ENCODE peak calls at places on chromosomes 2 and 18, in six cellular contexts. One of them, this sample, is unnamed. For H3K4me1, the result is how much of the 10 kb centered on the place peaks cover.

GRCh38 chr2:171180229-171180937 is 19.7 kb upstream of the TLK1 start:
- DNase-seq in prostate gland: no peak
- DNase-seq in HepG2: no peak
- DNase-seq in A549: no peak
- DNase-seq in adrenal gland: no peak
- DNase-seq in transverse colon: no peak
- DNase-seq in this sample: no peak

GRCh38 chr18:71250191-71250590 is 961.3 kb downstream of the SOCS6 start:
- DNase-seq in transverse colon: no peak
- DNase-seq in HepG2: no peak
- DNase-seq in prostate gland: no peak
- DNase-seq in A549: no peak
- DNase-seq in adrenal gland: no peak
- DNase-seq in this sample: no peak

GRCh38 chr2:227870710-227871374 is 589 bp upstream of the DAW1 start:
- DNase-seq in prostate gland: no peak
- DNase-seq in A549: peak
- DNase-seq in transverse colon: no peak
- DNase-seq in adrenal gland: no peak
- DNase-seq in HepG2: no peak
- DNase-seq in this sample: no peak

GRCh38 chr2:177772529-177772928 is 300.0 kb downstream of the PDE11A start:
- DNase-seq in HepG2: peak
- DNase-seq in A549: no peak
- DNase-seq in adrenal gland: no peak
- DNase-seq in transverse colon: no peak
- DNase-seq in prostate gland: no peak
- DNase-seq in this sample: no peak

GRCh38 chr2:175111200-175111657 is 56.8 kb downstream of the ATF2 start:
- DNase-seq in A549: peak
- DNase-seq in adrenal gland: no peak
- DNase-seq in HepG2: peak
- DNase-seq in prostate gland: no peak
- DNase-seq in transverse colon: no peak
- DNase-seq in this sample: no peak

GRCh38 chr18:75201936-75202335 is 7.0 kb downstream of the PTGR3 start:
- DNase-seq in adrenal gland: no peak
- DNase-seq in transverse colon: no peak
- DNase-seq in A549: no peak
- DNase-seq in prostate gland: no peak
- DNase-seq in HepG2: no peak
- DNase-seq in this sample: peak

GRCh38 chr2:165293439-165294420 is 54.5 kb downstream of the SCN2A start:
- DNase-seq in A549: peak
- DNase-seq in transverse colon: peak
- DNase-seq in adrenal gland: peak
- DNase-seq in prostate gland: peak
- DNase-seq in HepG2: peak
- DNase-seq in this sample: peak

GRCh38 chr18:629303-630150 is 27.9 kb upstream of the TYMS start:
- DNase-seq in A549: peak
- DNase-seq in adrenal gland: no peak
- DNase-seq in transverse colon: no peak
- DNase-seq in HepG2: no peak
- DNase-seq in prostate gland: no peak
- DNase-seq in this sample: no peak

GRCh38 chr2:10208736-10209135 is 86.2 kb downstream of the RRM2 start:
- DNase-seq in adrenal gland: no peak
- DNase-seq in A549: no peak
- DNase-seq in HepG2: no peak
- DNase-seq in prostate gland: no peak
- DNase-seq in transverse colon: no peak
- DNase-seq in this sample: no peak

GRCh38 chr18:45566025-45566740 is 49.1 kb upstream of the SLC14A2 start:
- DNase-seq in adrenal gland: peak
- DNase-seq in HepG2: no peak
- DNase-seq in prostate gland: no peak
- DNase-seq in transverse colon: no peak
- DNase-seq in A549: no peak
- DNase-seq in this sample: peak

GRCh38 chr2:23480991-23481797 is 96.2 kb downstream of the KLHL29 start:
- DNase-seq in prostate gland: no peak
- DNase-seq in A549: peak
- DNase-seq in transverse colon: no peak
- DNase-seq in adrenal gland: no peak
- DNase-seq in HepG2: peak
- DNase-seq in this sample: peak

GRCh38 chr2:127857494-127857818 is 499 bp downstream of the POLR2D start:
- DNase-seq in A549: peak
- DNase-seq in transverse colon: no peak
- DNase-seq in HepG2: no peak
- DNase-seq in adrenal gland: no peak
- DNase-seq in prostate gland: no peak
- DNase-seq in this sample: peak

GRCh38 chr18:40249390-40250080 is 1705.5 kb upstream of the PIK3C3 start:
- DNase-seq in adrenal gland: no peak
- DNase-seq in A549: no peak
- DNase-seq in prostate gland: no peak
- DNase-seq in HepG2: no peak
- DNase-seq in transverse colon: no peak
- DNase-seq in this sample: no peak

GRCh38 chr2:199973703-199974102 is 18.3 kb downstream of the MAIP1 start:
- DNase-seq in A549: peak
- DNase-seq in adrenal gland: no peak
- DNase-seq in HepG2: peak
- DNase-seq in prostate gland: no peak
- DNase-seq in transverse colon: no peak
- DNase-seq in this sample: no peak

GRCh38 chr2:1590611-1591460 is 153.5 kb downstream of the PXDN start:
- DNase-seq in transverse colon: no peak
- DNase-seq in prostate gland: no peak
- DNase-seq in HepG2: no peak
- DNase-seq in A549: no peak
- DNase-seq in adrenal gland: no peak
- DNase-seq in this sample: no peak

GRCh38 chr2:45669109-45669508 is 17.6 kb downstream of the PRKCE start:
- DNase-seq in prostate gland: no peak
- DNase-seq in HepG2: no peak
- DNase-seq in adrenal gland: no peak
- DNase-seq in A549: no peak
- DNase-seq in transverse colon: no peak
- DNase-seq in this sample: no peak

GRCh38 chr2:160674076-160674630 is 180.5 kb upstream of the RBMS1 start:
- DNase-seq in transverse colon: no peak
- DNase-seq in HepG2: no peak
- DNase-seq in A549: no peak
- DNase-seq in adrenal gland: no peak
- DNase-seq in prostate gland: no peak
- DNase-seq in this sample: no peak

GRCh38 chr2:138898855-138899254 is 118.7 kb upstream of the NXPH2 start:
- DNase-seq in prostate gland: no peak
- DNase-seq in HepG2: no peak
- DNase-seq in A549: no peak
- DNase-seq in transverse colon: no peak
- DNase-seq in adrenal gland: no peak
- DNase-seq in this sample: no peak

GRCh38 chr2:17273066-17273465 is 245.2 kb downstream of the RAD51AP2 start:
- DNase-seq in adrenal gland: no peak
- DNase-seq in transverse colon: no peak
- DNase-seq in prostate gland: no peak
- DNase-seq in A549: no peak
- DNase-seq in HepG2: no peak
- DNase-seq in this sample: no peak

GRCh38 chr18:23494992-23495391 is 8.3 kb upstream of the RMC1 start:
- DNase-seq in prostate gland: no peak
- DNase-seq in adrenal gland: no peak
- DNase-seq in A549: no peak
- DNase-seq in transverse colon: no peak
- DNase-seq in HepG2: no peak
- DNase-seq in this sample: no peak

GRCh38 chr2:196293751-196294486 is 122.5 kb upstream of the STK17B start:
- DNase-seq in adrenal gland: no peak
- DNase-seq in HepG2: no peak
- DNase-seq in prostate gland: no peak
- DNase-seq in A549: peak
- DNase-seq in transverse colon: no peak
- DNase-seq in this sample: no peak

DNA sequence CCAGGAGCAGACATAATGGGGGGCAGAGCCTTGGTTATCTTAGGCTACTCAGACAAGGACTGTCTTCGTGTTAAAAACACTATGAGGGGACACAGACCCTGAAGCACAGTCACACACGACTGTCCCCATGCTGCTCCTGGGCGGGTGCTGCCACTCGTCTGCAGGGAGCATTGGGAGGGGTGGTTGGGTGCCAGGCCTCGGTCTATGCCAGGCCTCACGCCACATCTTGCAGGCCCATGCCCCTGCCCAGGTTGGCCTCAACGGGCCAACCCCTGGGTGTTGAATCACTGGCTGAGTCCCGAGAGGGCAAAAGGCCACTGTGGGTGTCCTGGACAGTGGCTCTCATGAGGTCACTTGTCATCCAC is 97.9 kb downstream of the USP40 start:
- DNase-seq in adrenal gland: no peak
- DNase-seq in A549: no peak
- DNase-seq in HepG2: no peak
- DNase-seq in transverse colon: no peak
- DNase-seq in prostate gland: no peak
- DNase-seq in this sample: no peak
- TF ChIP-seq POLR2A in adrenal gland: no peak
- TF ChIP-seq POLR2A in A549: no peak
- TF ChIP-seq POLR2A in HepG2: no peak
- TF ChIP-seq POLR2A in transverse colon: no peak
- TF ChIP-seq POLR2A in prostate gland: no peak
- TF ChIP-seq POLR2A in this sample: no peak

GRCh38 chr2:19736191-19736831 is 165.5 kb downstream of the TTC32 start:
- DNase-seq in adrenal gland: no peak
- DNase-seq in A549: no peak
- DNase-seq in prostate gland: no peak
- DNase-seq in transverse colon: no peak
- DNase-seq in HepG2: no peak
- DNase-seq in this sample: no peak

GRCh38 chr2:19743641-19744040 is 158.1 kb downstream of the TTC32 start:
- DNase-seq in HepG2: no peak
- DNase-seq in prostate gland: no peak
- DNase-seq in transverse colon: no peak
- DNase-seq in adrenal gland: no peak
- DNase-seq in A549: no peak
- DNase-seq in this sample: no peak

GRCh38 chr2:19738707-19739106 is 163.1 kb downstream of the TTC32 start:
- DNase-seq in HepG2: no peak
- DNase-seq in transverse colon: peak
- DNase-seq in A549: no peak
- DNase-seq in prostate gland: no peak
- DNase-seq in adrenal gland: peak
- DNase-seq in this sample: peak

GRCh38 chr2:19744456-19744855 is 157.3 kb downstream of the TTC32 start:
- DNase-seq in adrenal gland: peak
- DNase-seq in HepG2: no peak
- DNase-seq in A549: no peak
- DNase-seq in prostate gland: no peak
- DNase-seq in transverse colon: no peak
- DNase-seq in this sample: no peak

DNA sequence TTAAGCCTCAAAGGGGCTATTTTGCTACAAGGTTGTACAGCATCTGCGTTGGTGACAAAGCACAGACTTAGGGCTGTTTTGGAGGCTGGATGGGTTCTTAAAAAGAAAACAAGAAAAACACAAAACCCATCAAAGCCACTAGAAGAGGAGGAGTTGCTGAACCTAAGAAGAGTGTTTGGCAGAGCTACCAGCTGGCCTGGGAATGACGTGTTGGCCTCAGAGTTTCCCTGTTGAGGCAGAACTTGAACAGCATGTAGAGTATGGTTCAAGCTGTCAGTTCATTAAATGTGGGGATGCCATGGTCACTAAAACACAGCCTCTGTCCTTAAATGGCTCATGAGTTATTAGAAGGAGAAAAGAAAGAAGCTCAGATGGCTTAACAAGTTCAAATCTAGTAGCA is 162.5 kb downstream of the TTC32 start:
- DNase-seq in adrenal gland: no peak
- DNase-seq in prostate gland: no peak
- DNase-seq in HepG2: no peak
- DNase-seq in transverse colon: no peak
- DNase-seq in A549: no peak
- DNase-seq in this sample: no peak
- H3K4me1 ChIP-seq in adrenal gland: under half
- H3K4me1 ChIP-seq in prostate gland: under half
- H3K4me1 ChIP-seq in HepG2: under half
- H3K4me1 ChIP-seq in transverse colon: under half
- H3K4me1 ChIP-seq in A549: under half
- H3K4me1 ChIP-seq in this sample: under half

GRCh38 chr18:56245856-56246575 is 392.4 kb downstream of the TXNL1 start:
- DNase-seq in A549: no peak
- DNase-seq in HepG2: no peak
- DNase-seq in transverse colon: no peak
- DNase-seq in prostate gland: no peak
- DNase-seq in adrenal gland: no peak
- DNase-seq in this sample: no peak
- H3K27ac ChIP-seq in A549: no peak
- H3K27ac ChIP-seq in HepG2: no peak
- H3K27ac ChIP-seq in transverse colon: no peak
- H3K27ac ChIP-seq in prostate gland: no peak
- H3K27ac ChIP-seq in adrenal gland: no peak
- H3K27ac ChIP-seq in this sample: no peak

GRCh38 chr2:191206613-191207471 is 38.4 kb upstream of the MYO1B start:
- DNase-seq in transverse colon: peak
- DNase-seq in A549: no peak
- DNase-seq in prostate gland: no peak
- DNase-seq in HepG2: no peak
- DNase-seq in adrenal gland: no peak
- DNase-seq in this sample: no peak
- TF ChIP-seq POLR2A in transverse colon: peak
- TF ChIP-seq POLR2A in A549: no peak
- TF ChIP-seq POLR2A in prostate gland: no peak
- TF ChIP-seq POLR2A in HepG2: no peak
- TF ChIP-seq POLR2A in adrenal gland: no peak
- TF ChIP-seq POLR2A in this sample: peak

GRCh38 chr2:226761195-226761583 is 38.4 kb downstream of the IRS1 start:
- DNase-seq in prostate gland: no peak
- DNase-seq in A549: no peak
- DNase-seq in HepG2: no peak
- DNase-seq in adrenal gland: no peak
- DNase-seq in transverse colon: no peak
- DNase-seq in this sample: no peak

GRCh38 chr2:226766352-226767055 is 33.1 kb downstream of the IRS1 start:
- DNase-seq in prostate gland: no peak
- DNase-seq in transverse colon: no peak
- DNase-seq in HepG2: no peak
- DNase-seq in A549: no peak
- DNase-seq in adrenal gland: no peak
- DNase-seq in this sample: no peak

GRCh38 chr2:226759768-226760167 is 39.9 kb downstream of the IRS1 start:
- DNase-seq in adrenal gland: no peak
- DNase-seq in transverse colon: no peak
- DNase-seq in HepG2: no peak
- DNase-seq in prostate gland: no peak
- DNase-seq in A549: no peak
- DNase-seq in this sample: no peak

GRCh38 chr2:226760412-226761194 is 39.0 kb downstream of the IRS1 start:
- DNase-seq in HepG2: peak
- DNase-seq in transverse colon: no peak
- DNase-seq in adrenal gland: no peak
- DNase-seq in prostate gland: no peak
- DNase-seq in A549: peak
- DNase-seq in this sample: no peak

GRCh38 chr2:226763320-226763719 is 36.3 kb downstream of the IRS1 start:
- DNase-seq in transverse colon: no peak
- DNase-seq in adrenal gland: no peak
- DNase-seq in HepG2: no peak
- DNase-seq in A549: no peak
- DNase-seq in prostate gland: no peak
- DNase-seq in this sample: no peak
- H3K4me1 ChIP-seq in transverse colon: under half
- H3K4me1 ChIP-seq in adrenal gland: half or more
- H3K4me1 ChIP-seq in HepG2: under half
- H3K4me1 ChIP-seq in A549: under half
- H3K4me1 ChIP-seq in prostate gland: under half
- H3K4me1 ChIP-seq in this sample: under half

This sample was measured in body of pancreas.